ENCODE peak calls at places on chromosomes 11 and 22, in nine cellular contexts. O is neural progenitor cell; L is pancreas; G is Caco-2; Y is A549; Q is psoas muscle; H is hepatocyte; E is CD8-positive, alpha-beta T cell; F is left ventricle myocardium inferior. A is an unnamed sample. For H3K4me1, the result is how much of the 10 kb centered on the place peaks cover.

GRCh38 chr11:10942621-10943020 is 84.8 kb upstream of the ZBED5 start:
- DNase-seq in O (no peak), L (no peak), G (no peak), Y (no peak), Q (no peak), H (no peak), E (no peak), F (no peak), A (no peak)

GRCh38 chr22:32542332-32543019 is 67.9 kb downstream of the FBXO7 start:
- DNase-seq in O (no peak), L (no peak), G (no peak), Y (no peak), Q (peak), H (no peak), E (no peak), F (peak), A (no peak)

GRCh38 chr11:86919557-86920210 is 35.5 kb downstream of the FZD4 start:
- DNase-seq in O (peak), L (no peak), G (peak), Y (peak), Q (no peak), H (peak), E (no peak), F (no peak), A (peak)

GRCh38 chr11:66920978-66921784 is 37.0 kb downstream of the PC start:
- DNase-seq in O (no peak), L (no peak), G (no peak), Y (no peak), Q (no peak), H (no peak), E (no peak), F (no peak), A (no peak)

GRCh38 chr22:49052560-49052959 is 775.1 kb downstream of the BRD1 start:
- DNase-seq in O (no peak), L (no peak), G (no peak), Y (no peak), Q (no peak), H (no peak), E (no peak), F (no peak), A (no peak)

GRCh38 chr11:608751-609354 is 6.9 kb downstream of the IRF7 start:
- DNase-seq in O (no peak), L (no peak), G (no peak), Y (no peak), Q (no peak), H (no peak), E (no peak), F (no peak), A (no peak)

GRCh38 chr22:49619301-49619700 is 208.4 kb downstream of the BRD1 start:
- DNase-seq in O (no peak), L (no peak), G (peak), Y (no peak), Q (no peak), H (no peak), E (no peak), F (peak), A (no peak)

GRCh38 chr11:118895093-118896039 is 11.7 kb downstream of the CXCR5 start:
- DNase-seq in O (no peak), L (no peak), G (peak), Y (no peak), Q (peak), H (peak), E (peak), F (no peak), A (no peak)

GRCh38 chr11:115126515-115127208 is 377.6 kb downstream of the CADM1 start:
- DNase-seq in O (no peak), L (no peak), G (no peak), Y (no peak), Q (no peak), H (no peak), E (no peak), F (no peak), A (no peak)

DNA sequence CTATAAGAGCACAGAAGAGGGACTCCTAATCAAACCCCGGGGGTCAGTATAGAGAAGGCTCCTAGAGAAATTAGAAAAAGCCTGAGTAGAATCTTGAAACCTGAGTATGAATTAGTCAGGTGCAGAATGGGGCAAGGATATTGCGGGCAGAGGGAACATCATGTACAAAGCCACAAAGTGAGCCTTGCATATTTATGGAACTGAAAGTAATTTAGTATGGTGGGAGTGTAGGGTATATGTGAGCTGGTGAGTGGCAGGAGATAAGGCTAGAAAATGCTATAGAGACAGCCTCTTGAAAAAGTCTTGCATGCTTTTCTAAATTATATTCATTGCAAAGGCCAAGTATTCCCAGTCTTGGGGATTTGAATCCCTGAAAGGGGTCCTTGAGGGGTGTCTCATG is 93.7 kb downstream of the STIM1 start:
- DNase-seq in O (no peak), L (no peak), G (no peak), Y (no peak), Q (no peak), H (no peak), E (no peak), F (no peak), A (no peak)
- H3K4me1 ChIP-seq in O (under half), L (under half), G (under half), Y (under half), Q (half or more), H (under half), E (half or more), F (half or more), A (under half)

GRCh38 chr11:111299111-111300026 is 1.0 kb downstream of the POU2AF3 start:
- DNase-seq in O (peak), L (peak), G (peak), Y (peak), Q (peak), H (peak), E (no peak), F (peak), A (peak)
- TF ChIP-seq CTCF in O (peak), L (peak), G (peak), Y (peak), Q (peak), H (peak), E (no peak), F (peak), A (peak)

DNA sequence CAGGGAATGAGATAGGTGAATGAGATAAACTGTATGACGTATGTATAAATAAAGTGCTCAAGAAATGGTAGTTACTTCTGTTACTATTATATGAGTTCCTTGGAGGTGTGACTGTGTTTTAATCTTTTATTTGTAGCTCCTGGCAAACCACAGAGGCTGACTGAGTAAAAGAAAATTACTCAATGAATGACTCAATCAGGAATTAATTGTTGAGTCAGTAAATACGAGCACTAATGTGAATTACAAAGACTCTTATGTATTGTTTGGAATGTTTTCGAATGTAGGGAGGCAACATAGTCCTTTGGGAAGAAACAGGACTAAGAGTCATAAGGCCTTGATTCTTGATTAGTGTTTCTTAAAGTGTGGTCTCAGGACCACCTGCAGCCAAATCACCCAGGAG is 51.1 kb upstream of the BLID start:
- DNase-seq in O (no peak), L (no peak), G (no peak), Y (no peak), Q (no peak), H (no peak), E (no peak), F (no peak), A (peak)
- H3K4me1 ChIP-seq in O (under half), L (under half), G (under half), Y (half or more), Q (under half), H (under half), E (under half), F (under half), A (half or more)

DNA sequence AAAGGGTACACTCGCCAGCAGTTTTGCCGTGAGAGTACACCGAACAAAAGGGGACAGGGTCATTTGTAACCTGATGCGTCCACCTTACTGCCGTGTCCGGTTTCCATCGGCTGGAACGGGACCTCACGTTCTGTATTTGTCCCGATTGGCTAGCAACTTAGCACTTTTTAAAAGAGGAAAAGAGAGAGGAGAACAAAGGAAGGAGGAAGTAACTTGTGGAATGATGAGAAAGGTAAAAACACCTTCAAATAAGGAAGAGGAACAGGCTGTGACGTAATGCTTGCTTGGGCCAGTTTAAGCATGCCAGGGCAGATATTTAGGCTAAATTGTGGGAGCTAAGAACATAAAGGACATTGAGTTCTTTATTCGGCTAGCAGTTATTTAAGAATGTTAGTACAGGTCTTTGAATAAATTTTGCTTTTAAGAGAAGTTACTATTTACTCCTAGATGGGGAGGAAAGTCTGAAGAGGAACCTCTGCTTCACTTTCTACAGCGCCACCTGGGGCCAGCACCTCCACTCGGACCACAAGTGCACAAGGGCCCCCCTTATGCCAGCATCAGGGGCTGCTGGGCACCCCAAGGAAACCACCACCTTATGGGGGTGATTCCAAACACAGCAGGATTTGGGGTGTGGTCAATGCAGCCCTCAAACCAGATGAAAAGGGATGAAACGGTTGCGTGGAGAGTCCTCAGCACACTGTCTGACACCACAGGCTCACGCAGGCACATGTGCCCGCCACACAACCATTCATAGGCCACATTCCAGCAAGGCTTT is 5.8 kb downstream of the ARSA start:
- DNase-seq in O (peak), L (no peak), G (no peak), Y (no peak), Q (no peak), H (no peak), E (peak), F (no peak), A (no peak)
- TF ChIP-seq CTCF in O (peak), L (no peak), G (no peak), Y (peak), Q (no peak), H (peak), E (peak), F (no peak), A (peak)

GRCh38 chr11:128575174-128575955 is 12.0 kb downstream of the ETS1 start:
- DNase-seq in O (no peak), L (no peak), G (no peak), Y (no peak), Q (no peak), H (no peak), E (no peak), F (no peak), A (no peak)

GRCh38 chr11:128575956-128576340 is 11.4 kb downstream of the ETS1 start:
- DNase-seq in O (no peak), L (peak), G (no peak), Y (no peak), Q (no peak), H (no peak), E (no peak), F (no peak), A (peak)

GRCh38 chr11:128573674-128574073 is 13.7 kb downstream of the ETS1 start:
- DNase-seq in O (no peak), L (no peak), G (no peak), Y (no peak), Q (no peak), H (no peak), E (no peak), F (no peak), A (no peak)

GRCh38 chr11:128574576-128575011 is 12.8 kb downstream of the ETS1 start:
- DNase-seq in O (no peak), L (no peak), G (no peak), Y (no peak), Q (no peak), H (no peak), E (no peak), F (no peak), A (no peak)

GRCh38 chr11:128572965-128573364 is 14.4 kb downstream of the ETS1 start:
- DNase-seq in O (no peak), L (no peak), G (no peak), Y (no peak), Q (no peak), H (no peak), E (no peak), F (no peak), A (no peak)
- H3K4me1 ChIP-seq in O (under half), L (under half), G (under half), Y (under half), Q (under half), H (under half), E (under half), F (half or more), A (under half)

GRCh38 chr11:121127809-121128208 is 26.8 kb downstream of the TECTA start:
- DNase-seq in O (no peak), L (no peak), G (no peak), Y (no peak), Q (no peak), H (no peak), E (no peak), F (no peak), A (no peak)
- TF ChIP-seq CTCF in O (no peak), L (no peak), G (no peak), Y (no peak), Q (no peak), H (no peak), E (no peak), F (no peak), A (no peak)

A was measured in fibroblast of lung.